ENCODE peak calls at places on chromosomes 16 and 17, in eight cellular contexts. E is astrocyte of the cerebellum; L is pancreas; D is dorsolateral prefrontal cortex; G is AG04450; C is spleen; K is cardiac muscle cell; Z is effector memory CD4-positive, alpha-beta T cell. B is an unnamed sample.

GRCh38 chr17:74427048-74427762 is 4.7 kb upstream of the GPRC5C start:
- DNase-seq in C (no peak), D (no peak), K (peak), L (peak), G (no peak), E (no peak), Z (no peak), B (no peak)

GRCh38 chr17:28925912-28926365 is 23.1 kb upstream of the DHRS13 start:
- DNase-seq in K (no peak), Z (peak), D (no peak), C (no peak), G (no peak), E (peak), L (no peak), B (no peak)

GRCh38 chr17:67842648-67843047 is 17.3 kb downstream of the BPTF start:
- DNase-seq in Z (no peak), G (no peak), D (no peak), K (no peak), C (no peak), E (no peak), L (no peak), B (no peak)

GRCh38 chr17:77951123-77951522 is 7.4 kb upstream of the TNRC6C start:
- DNase-seq in E (no peak), C (no peak), D (no peak), L (no peak), Z (no peak), G (no peak), K (no peak), B (no peak)

GRCh38 chr17:42814633-42815399 is 9.3 kb downstream of the BECN1 start:
- DNase-seq in G (no peak), C (no peak), Z (no peak), D (no peak), K (no peak), E (peak), L (no peak), B (peak)

GRCh38 chr17:18963126-18964017 is 11.4 kb downstream of the SLC5A10 start:
- DNase-seq in Z (no peak), L (peak), E (no peak), C (no peak), K (no peak), D (no peak), G (no peak), B (peak)

GRCh38 chr17:82330322-82331239 is 3.0 kb downstream of the SECTM1 start:
- DNase-seq in D (no peak), E (no peak), Z (no peak), L (peak), K (peak), G (peak), C (peak), B (peak)

GRCh38 chr17:65170839-65171238 is 33.7 kb downstream of the RGS9 start:
- DNase-seq in L (peak), G (no peak), K (no peak), E (peak), D (no peak), C (no peak), Z (no peak), B (peak)

GRCh38 chr16:66274335-66275110 is 92.0 kb upstream of the CDH5 start:
- DNase-seq in C (no peak), G (no peak), L (no peak), E (no peak), K (no peak), Z (no peak), D (no peak), B (no peak)

GRCh38 chr17:56891751-56892150 is 22.1 kb downstream of the TRIM25 start:
- DNase-seq in D (no peak), G (no peak), L (peak), E (no peak), C (peak), Z (peak), K (no peak), B (no peak)

GRCh38 chr17:68441064-68441770 is 16.1 kb downstream of the WIPI1 start:
- DNase-seq in G (no peak), D (no peak), C (no peak), E (no peak), L (no peak), Z (no peak), K (no peak), B (no peak)

GRCh38 chr17:75412455-75413317 is 7.2 kb upstream of the GRB2 start:
- DNase-seq in E (peak), Z (peak), K (peak), C (no peak), G (peak), L (no peak), D (peak), B (peak)

GRCh38 chr16:3842994-3843393 is 37.5 kb downstream of the CREBBP start:
- DNase-seq in C (no peak), Z (no peak), D (no peak), G (no peak), L (no peak), E (no peak), K (no peak), B (no peak)

DNA sequence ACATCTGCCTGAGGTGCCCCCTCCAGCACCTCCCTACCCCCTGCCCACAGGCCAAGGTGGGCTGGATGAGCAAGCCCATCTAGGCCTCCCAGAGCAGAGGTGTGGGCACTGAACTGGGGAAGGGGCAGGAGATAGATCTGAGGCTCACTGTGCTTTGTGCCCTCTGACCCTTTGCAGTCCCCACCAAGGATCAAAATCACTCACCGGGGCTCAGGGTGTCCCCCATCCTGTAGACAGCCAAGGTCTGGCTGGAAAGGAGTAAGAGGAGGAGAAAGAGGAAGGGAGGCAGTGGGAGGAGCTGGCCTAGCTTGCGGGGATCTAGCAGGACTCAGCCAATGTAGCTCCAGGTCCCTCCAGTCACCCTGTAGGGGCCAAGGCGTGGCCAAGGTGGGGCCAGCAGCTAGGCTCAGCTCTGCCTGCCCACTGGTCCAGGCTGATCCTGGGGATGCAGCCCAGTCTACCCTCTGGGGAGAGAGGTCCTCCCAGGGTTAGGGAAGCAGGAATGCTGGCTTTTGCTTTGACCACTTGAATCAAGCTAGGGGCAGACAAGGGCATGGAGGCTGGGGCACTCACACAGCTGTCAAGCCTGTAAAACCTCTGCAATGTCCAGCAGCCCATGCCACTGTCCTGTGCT is 1.8 kb downstream of the SLC12A4 start:
- DNase-seq in Z (no peak), C (peak), G (no peak), D (no peak), E (no peak), L (peak), K (no peak), B (no peak)
- H3K4me3 ChIP-seq in Z (peak), C (no peak), G (peak), D (peak), E (peak), L (peak), K (no peak), B (peak)

DNA sequence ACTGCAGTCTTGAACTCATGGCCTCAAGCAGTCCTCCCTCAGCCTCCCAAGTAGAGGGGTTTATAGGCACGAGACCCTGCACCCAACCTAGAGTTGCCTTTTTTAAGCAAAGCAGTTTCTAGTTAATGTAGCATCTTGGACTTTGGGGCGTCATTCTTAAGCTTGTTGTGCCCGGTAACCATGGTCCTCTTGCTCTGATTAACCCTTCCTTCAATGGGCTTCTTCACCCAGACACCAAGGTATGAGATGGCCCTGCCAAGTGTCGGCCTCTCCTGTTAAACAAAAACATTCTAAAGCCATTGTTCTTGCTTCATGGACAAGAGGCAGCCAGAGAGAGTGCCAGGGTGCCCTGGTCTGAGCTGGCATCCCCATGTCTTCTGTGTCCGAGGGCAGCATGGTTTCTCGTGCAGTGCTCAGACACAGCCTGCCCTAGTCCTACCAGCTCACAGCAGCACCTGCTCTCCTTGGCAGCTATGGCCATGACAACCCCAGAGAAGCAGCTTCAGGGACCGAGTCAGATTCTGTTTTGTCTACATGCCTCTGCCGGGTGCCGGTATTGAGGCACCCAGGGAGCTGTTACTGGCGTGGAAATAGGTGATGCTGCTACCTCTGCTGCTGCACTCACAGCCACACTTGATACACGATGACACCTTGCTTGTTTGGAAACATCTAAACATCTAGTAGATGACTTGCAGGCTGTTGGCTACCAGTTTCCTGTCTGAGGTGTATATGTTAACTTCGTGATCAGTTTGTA is 3.3 kb downstream of the RPL13 start:
- DNase-seq in D (no peak), E (no peak), L (no peak), G (no peak), K (no peak), Z (no peak), C (no peak), B (no peak)
- H3K4me3 ChIP-seq in D (no peak), E (no peak), L (no peak), G (peak), K (no peak), Z (no peak), C (no peak), B (no peak)

DNA sequence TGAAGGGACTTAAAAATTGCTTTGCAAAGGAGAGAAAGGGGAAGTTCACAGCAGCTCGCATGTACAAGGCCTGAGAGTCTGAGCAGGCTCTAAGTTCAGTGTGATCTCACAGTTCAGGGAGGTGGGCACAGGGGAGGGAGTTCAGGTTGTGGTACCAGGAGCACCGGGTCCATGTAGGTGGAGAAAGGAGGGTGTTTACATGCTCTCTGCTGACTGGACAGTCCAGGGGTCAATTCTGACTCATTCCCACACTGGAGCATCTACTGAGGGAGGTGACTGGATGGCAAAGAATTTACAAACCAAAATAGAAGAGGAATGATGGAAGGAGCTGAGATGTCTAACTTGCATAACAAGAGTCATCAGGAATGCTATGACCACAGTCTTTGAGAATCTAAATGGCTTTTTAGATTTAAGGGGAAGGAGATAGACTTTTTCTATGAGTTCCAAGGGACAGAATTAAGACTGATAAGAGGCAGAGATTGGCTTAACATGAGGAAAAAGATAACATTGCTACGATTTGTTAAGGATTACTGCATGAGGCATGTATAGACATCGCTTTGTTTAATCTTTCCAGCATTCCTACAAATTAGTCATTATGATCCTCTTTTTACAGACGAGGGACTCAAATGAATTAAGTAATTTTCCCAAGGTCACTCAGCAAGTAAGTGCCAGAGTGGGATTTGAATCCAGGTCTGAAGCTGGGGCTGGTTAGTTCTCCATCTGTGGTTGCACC is 29.9 kb downstream of the MIS12 start:
- DNase-seq in L (no peak), G (peak), K (no peak), Z (no peak), E (peak), C (no peak), D (no peak), B (peak)
- H3K4me3 ChIP-seq in L (no peak), G (no peak), K (no peak), Z (no peak), E (no peak), C (no peak), D (no peak), B (no peak)

GRCh38 chr16:83969771-83970429 is 1.9 kb downstream of the NECAB2 start:
- DNase-seq in G (no peak), Z (no peak), K (no peak), D (no peak), C (no peak), L (no peak), E (no peak), B (no peak)
- H3K4me3 ChIP-seq in G (no peak), Z (no peak), K (no peak), D (no peak), C (no peak), L (no peak), E (no peak), B (no peak)

DNA sequence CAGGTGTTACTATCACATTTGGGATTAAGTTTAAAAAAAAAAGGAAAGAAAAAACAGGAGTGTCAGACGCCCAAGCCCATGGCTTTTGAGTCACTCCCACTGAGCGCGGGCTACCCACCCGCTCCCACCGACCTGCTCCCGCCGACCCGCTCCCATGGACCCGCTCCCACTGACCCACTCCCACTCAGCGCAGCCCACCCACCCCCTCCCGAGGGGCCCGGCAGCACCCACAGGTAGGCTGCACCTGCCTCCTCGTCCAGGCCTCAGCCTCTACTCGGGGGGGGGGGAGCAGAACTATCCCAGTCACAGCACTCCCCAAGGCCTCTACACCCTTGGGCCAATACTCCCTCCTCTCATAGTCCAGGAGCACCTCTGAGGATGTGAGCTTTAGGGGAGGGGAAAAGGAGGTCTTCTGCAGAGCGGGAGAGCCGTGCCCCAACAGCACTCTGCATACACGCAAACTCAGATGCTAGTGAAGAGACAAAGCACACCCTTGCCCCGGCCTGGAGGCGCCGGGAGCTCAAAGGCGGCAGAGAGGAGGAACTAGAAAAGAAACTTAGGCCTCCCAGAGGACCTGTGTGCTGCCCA is 2.9 kb downstream of the CLUH start:
- DNase-seq in D (no peak), Z (no peak), E (no peak), K (no peak), C (no peak), G (no peak), L (peak), B (no peak)
- H3K4me3 ChIP-seq in D (no peak), Z (no peak), E (no peak), K (no peak), C (no peak), G (no peak), L (peak), B (no peak)

DNA sequence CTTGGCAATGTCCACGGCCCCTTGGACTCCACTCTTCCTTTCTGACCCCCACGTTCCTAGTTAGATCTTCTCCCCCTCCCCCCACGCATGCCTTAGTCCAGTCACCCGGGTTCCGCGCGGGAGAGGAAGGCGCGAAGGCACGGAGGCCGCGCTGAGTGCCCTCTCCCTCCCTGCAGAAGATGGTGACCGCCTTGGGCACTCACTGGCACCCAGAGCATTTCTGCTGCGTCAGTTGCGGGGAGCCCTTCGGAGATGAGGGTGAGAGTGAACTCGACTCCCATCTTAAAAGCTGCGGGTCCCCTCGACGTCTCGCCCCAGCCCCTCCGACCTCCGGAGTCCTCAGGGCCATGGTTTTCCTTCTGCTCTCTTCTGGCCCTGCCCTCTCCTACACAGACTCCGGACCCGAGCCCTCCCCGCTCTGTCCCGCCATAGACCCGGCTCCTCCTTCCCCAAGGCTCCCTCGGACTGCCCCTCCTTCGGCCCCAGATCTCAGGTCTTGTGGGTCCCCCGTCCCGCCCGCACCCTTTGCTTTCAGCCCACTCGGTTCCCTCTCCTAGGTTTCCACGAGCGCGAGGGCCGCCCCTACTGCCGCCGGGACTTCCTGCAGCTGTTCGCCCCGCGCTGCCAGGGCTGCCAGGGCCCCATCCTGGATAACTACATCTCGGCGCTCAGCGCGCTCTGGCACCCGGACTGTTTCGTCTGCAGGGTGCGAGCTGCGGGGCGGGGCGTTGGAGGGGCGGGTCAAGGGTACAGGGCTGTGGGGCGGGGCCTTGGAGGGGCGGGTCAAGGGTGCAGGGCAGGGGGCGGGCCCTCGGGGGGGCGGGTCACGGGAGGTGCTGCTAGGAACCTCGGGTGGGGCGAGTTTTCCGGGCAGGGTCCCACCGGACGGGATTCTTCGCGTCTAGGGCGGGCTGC is 4.6 kb downstream of the TGFB1I1 start:
- DNase-seq in E (no peak), K (peak), Z (peak), D (peak), L (peak), G (no peak), C (peak), B (no peak)
- H3K4me3 ChIP-seq in E (no peak), K (peak), Z (peak), D (no peak), L (peak), G (no peak), C (peak), B (no peak)

DNA sequence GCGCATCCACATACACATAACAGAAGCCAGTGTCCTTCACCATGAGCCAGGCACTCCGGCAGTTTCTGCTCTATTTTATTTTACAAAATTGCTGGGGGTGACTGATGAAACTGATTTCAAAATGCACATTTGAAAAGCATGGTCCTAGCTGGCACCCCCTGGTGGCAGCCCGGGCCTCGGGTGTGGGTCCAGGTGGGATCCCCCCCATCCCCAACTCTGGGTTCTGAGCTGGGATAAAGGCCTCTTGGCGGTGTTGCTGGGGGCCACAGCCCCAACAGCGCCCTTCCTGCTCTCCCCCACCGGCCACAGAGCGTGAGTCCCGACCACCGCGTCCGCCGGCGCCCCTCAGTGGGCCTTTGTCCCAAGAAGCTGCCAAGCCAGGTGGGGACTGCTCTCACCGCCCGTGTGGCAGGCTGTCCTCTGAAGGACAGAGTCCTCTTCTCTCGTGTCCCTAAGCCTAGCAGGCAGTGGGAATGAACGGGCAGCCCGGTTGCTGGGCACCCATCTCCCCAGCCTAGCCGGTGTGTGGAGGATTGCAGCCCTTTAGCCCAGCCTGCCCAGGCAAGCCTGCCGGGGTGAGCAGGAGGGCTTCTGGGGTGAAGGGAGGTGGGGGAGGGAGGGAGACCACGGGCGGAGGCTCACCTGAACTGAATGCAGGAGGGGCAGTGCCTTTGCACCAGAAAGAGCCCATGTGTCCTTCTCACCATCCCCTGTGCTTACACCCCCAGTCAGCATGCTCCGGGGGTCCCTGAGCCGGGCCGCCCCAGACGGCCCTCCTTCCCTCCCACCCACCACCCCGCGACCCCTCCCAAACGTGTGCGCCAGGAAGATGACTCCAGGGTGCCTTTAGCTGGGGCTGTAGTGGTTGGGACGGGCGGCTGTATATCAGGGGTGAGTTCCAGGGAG is 898 bp downstream of the SNAI3 start:
- DNase-seq in C (peak), E (no peak), G (no peak), K (no peak), Z (no peak), L (peak), D (no peak), B (no peak)
- H3K4me3 ChIP-seq in C (peak), E (peak), G (peak), K (peak), Z (peak), L (peak), D (no peak), B (no peak)

GRCh38 chr17:76561799-76562268 is 22.0 kb downstream of the PRCD start:
- DNase-seq in G (no peak), D (no peak), E (no peak), C (no peak), L (no peak), K (no peak), Z (no peak), B (no peak)

GRCh38 chr17:76561332-76561731 is 21.5 kb downstream of the PRCD start:
- DNase-seq in C (no peak), G (no peak), K (no peak), E (no peak), Z (no peak), L (no peak), D (no peak), B (no peak)

GRCh38 chr17:76562734-76563148 is 22.9 kb downstream of the PRCD start:
- DNase-seq in K (no peak), D (no peak), C (no peak), Z (no peak), L (no peak), G (peak), E (peak), B (peak)

GRCh38 chr17:76560036-76560876 is 20.4 kb downstream of the PRCD start:
- DNase-seq in L (no peak), E (no peak), D (no peak), C (no peak), K (no peak), G (no peak), Z (no peak), B (no peak)

GRCh38 chr17:76560877-76561221 is 21.0 kb downstream of the PRCD start:
- DNase-seq in K (no peak), E (no peak), Z (no peak), D (no peak), C (no peak), G (no peak), L (no peak), B (no peak)
- H3K4me3 ChIP-seq in K (no peak), E (no peak), Z (no peak), D (no peak), C (no peak), G (no peak), L (no peak), B (peak)

GRCh38 chr17:66373944-66374817 is 71.8 kb downstream of the PRKCA start:
- DNase-seq in D (peak), E (no peak), C (no peak), K (peak), L (peak), G (no peak), Z (peak), B (no peak)
- H3K4me3 ChIP-seq in D (peak), E (no peak), C (no peak), K (no peak), L (no peak), G (no peak), Z (no peak), B (no peak)